ENCODE peak calls at places on chromosomes 6 and 20, in seven cellular contexts. J, H, V, W, B, C and F are unnamed samples.

GRCh38 chr20:50678213-50678898 is 13.0 kb downstream of the RIPOR3 start:
- DNase-seq in V (peak), B (no peak), J (no peak), W (no peak), H (no peak), C (no peak), F (no peak)

GRCh38 chr6:126529605-126530004 is 189.7 kb downstream of the CENPW start:
- DNase-seq in B (no peak), W (no peak), J (no peak), H (no peak), V (no peak), C (no peak), F (no peak)

GRCh38 chr20:62156592-62157386 is 13.2 kb downstream of the SS18L1 start:
- DNase-seq in V (peak), H (peak), C (peak), J (peak), W (peak), B (no peak), F (peak)

GRCh38 chr20:44738779-44739477 is 6.7 kb upstream of the KCNK15 start:
- DNase-seq in C (peak), W (no peak), B (no peak), V (peak), J (no peak), H (no peak), F (peak)

GRCh38 chr20:47720636-47721427 is 64.4 kb downstream of the SULF2 start:
- DNase-seq in C (no peak), V (no peak), J (no peak), H (no peak), B (no peak), W (no peak), F (no peak)

GRCh38 chr6:167879612-167880011 is 52.9 kb downstream of the AFDN start:
- DNase-seq in V (no peak), B (no peak), H (no peak), J (no peak), C (no peak), W (no peak), F (no peak)

GRCh38 chr20:62030834-62031434 is 34.7 kb downstream of the TAF4 start:
- DNase-seq in V (no peak), B (no peak), W (peak), H (peak), J (no peak), C (peak), F (peak)

GRCh38 chr20:38303908-38304379 is at the start of gene BPI:
- DNase-seq in C (no peak), J (peak), H (no peak), B (peak), W (no peak), V (no peak), F (no peak)

GRCh38 chr6:121932071-121933009 is 467.1 kb upstream of the HSF2 start:
- DNase-seq in B (peak), H (no peak), J (peak), V (peak), W (no peak), C (no peak), F (no peak)

GRCh38 chr6:154298297-154298696 is 58.3 kb downstream of the IPCEF1 start:
- DNase-seq in B (no peak), V (no peak), H (no peak), J (no peak), C (peak), W (peak), F (no peak)

GRCh38 chr20:43066061-43066575 is 123.6 kb downstream of the PTPRT start:
- DNase-seq in B (no peak), V (no peak), J (no peak), W (no peak), H (no peak), C (no peak), F (no peak)

GRCh38 chr6:30643656-30644055 is 3.3 kb upstream of the C6orf136 start:
- DNase-seq in V (no peak), W (no peak), J (no peak), B (no peak), H (no peak), C (no peak), F (no peak)

GRCh38 chr20:57582432-57583288 is 21.8 kb downstream of the PCK1 start:
- DNase-seq in B (no peak), W (no peak), C (no peak), H (no peak), J (no peak), V (peak), F (no peak)

GRCh38 chr20:47315339-47315662 is 41.2 kb downstream of the ZMYND8 start:
- DNase-seq in V (no peak), H (no peak), J (no peak), B (no peak), W (no peak), C (no peak), F (no peak)

GRCh38 chr6:11350294-11350693 is 117.8 kb upstream of the NEDD9 start:
- DNase-seq in J (no peak), H (no peak), C (no peak), V (no peak), B (peak), W (no peak), F (no peak)

GRCh38 chr6:219641-220198 is 72.6 kb upstream of the DUSP22 start:
- DNase-seq in B (peak), H (no peak), J (peak), C (peak), V (peak), W (peak), F (no peak)

GRCh38 chr20:53867741-53868351 is 202.5 kb downstream of the BCAS1 start:
- DNase-seq in J (no peak), V (no peak), C (peak), H (no peak), W (no peak), B (no peak), F (no peak)

GRCh38 chr6:108966855-108967755 is 118.9 kb downstream of the ARMC2 start:
- DNase-seq in H (no peak), W (no peak), V (peak), C (no peak), J (peak), B (peak), F (no peak)

GRCh38 chr6:41682497-41682961 is 44.3 kb downstream of the MDFI start:
- DNase-seq in V (no peak), B (peak), J (no peak), W (no peak), C (peak), H (no peak), F (no peak)

GRCh38 chr20:53905019-53905847 is 165.2 kb downstream of the BCAS1 start:
- DNase-seq in J (no peak), B (no peak), V (no peak), H (no peak), W (no peak), C (peak), F (no peak)

GRCh38 chr6:136526196-136526930 is 23.9 kb downstream of the MAP7 start:
- DNase-seq in H (no peak), W (no peak), V (peak), B (peak), C (no peak), J (peak), F (peak)

GRCh38 chr20:43666376-43667328 is at the start of gene MYBL2:
- DNase-seq in B (peak), J (peak), C (peak), W (peak), H (peak), V (peak), F (peak)

GRCh38 chr20:59250293-59250692 is 50.1 kb upstream of the EDN3 start:
- DNase-seq in B (no peak), C (no peak), W (no peak), H (no peak), V (no peak), J (no peak), F (no peak)

GRCh38 chr20:24987244-24987643 is 5.3 kb downstream of the APMAP start:
- DNase-seq in H (no peak), C (no peak), V (no peak), W (no peak), B (no peak), J (no peak), F (no peak)

GRCh38 chr20:62925420-62926228 is 681 bp downstream of the DIDO1 start:
- DNase-seq in W (peak), B (no peak), V (peak), C (peak), H (peak), J (no peak), F (peak)

GRCh38 chr6:12356983-12357972 is 67.1 kb downstream of the EDN1 start:
- DNase-seq in V (no peak), J (no peak), B (no peak), C (peak), W (peak), H (no peak), F (peak)

GRCh38 chr20:50163570-50164317 is 10.2 kb upstream of the PEDS1 start:
- DNase-seq in B (no peak), V (no peak), C (no peak), J (peak), H (no peak), W (no peak), F (no peak)

GRCh38 chr20:50930139-50931047 is 844 bp downstream of the ADNP start:
- DNase-seq in H (peak), V (peak), W (peak), J (no peak), C (peak), B (peak), F (no peak)

GRCh38 chr20:51484141-51484815 is 58.2 kb downstream of the NFATC2 start:
- DNase-seq in H (no peak), B (no peak), C (no peak), J (no peak), V (no peak), W (no peak), F (no peak)

GRCh38 chr20:19288636-19289035 is 76.2 kb downstream of the SLC24A3 start:
- DNase-seq in J (no peak), H (no peak), B (no peak), V (no peak), W (no peak), C (no peak), F (no peak)

GRCh38 chr20:57627972-57628650 is 7.9 kb upstream of the ZBP1 start:
- DNase-seq in V (peak), B (peak), C (peak), W (no peak), H (peak), J (peak), F (no peak)

GRCh38 chr6:83514877-83515466 is 2.6 kb downstream of the PRSS35 start:
- DNase-seq in W (no peak), J (no peak), B (no peak), C (peak), V (peak), H (no peak), F (peak)

GRCh38 chr6:11279213-11279780 is 46.8 kb upstream of the NEDD9 start:
- DNase-seq in C (no peak), B (no peak), V (no peak), J (no peak), W (no peak), H (no peak), F (no peak)

GRCh38 chr6:143290206-143290605 is 160.3 kb downstream of the ADAT2 start:
- DNase-seq in V (no peak), H (no peak), J (no peak), C (no peak), B (peak), W (no peak), F (no peak)

GRCh38 chr6:143288923-143289322 is 161.6 kb downstream of the ADAT2 start:
- DNase-seq in B (no peak), V (no peak), W (no peak), C (no peak), H (no peak), J (no peak), F (no peak)

GRCh38 chr6:143295904-143296303 is 154.6 kb downstream of the ADAT2 start:
- DNase-seq in B (no peak), J (no peak), H (no peak), V (no peak), C (no peak), W (no peak), F (no peak)

GRCh38 chr6:143294265-143294664 is 156.2 kb downstream of the ADAT2 start:
- DNase-seq in W (no peak), B (no peak), H (no peak), C (no peak), V (no peak), J (no peak), F (no peak)

DNA sequence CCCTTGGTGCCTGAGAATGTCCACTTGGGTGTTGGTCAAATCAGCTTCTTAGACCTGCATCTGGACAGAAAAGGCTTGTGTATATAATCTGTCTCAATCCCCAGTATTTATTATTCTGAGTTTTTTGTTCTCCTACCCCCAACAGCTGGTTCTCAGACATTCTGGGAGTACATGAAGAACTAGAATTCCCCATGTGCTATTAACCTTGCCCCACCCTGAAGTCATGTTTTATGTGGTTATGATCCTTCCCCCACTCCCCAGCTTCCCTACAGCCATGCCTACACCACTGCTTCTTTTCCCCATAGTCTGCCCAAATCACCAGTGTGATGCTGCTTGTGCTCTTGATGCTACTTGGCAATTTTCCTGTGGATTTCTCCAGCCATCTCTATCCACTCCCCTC is 157.0 kb downstream of the ADAT2 start:
- DNase-seq in H (no peak), W (no peak), B (no peak), C (no peak), J (no peak), V (no peak), F (no peak)
- TF ChIP-seq CTCF in H (no peak), W (no peak), B (no peak), C (no peak), J (no peak), V (no peak), F (no peak)

DNA sequence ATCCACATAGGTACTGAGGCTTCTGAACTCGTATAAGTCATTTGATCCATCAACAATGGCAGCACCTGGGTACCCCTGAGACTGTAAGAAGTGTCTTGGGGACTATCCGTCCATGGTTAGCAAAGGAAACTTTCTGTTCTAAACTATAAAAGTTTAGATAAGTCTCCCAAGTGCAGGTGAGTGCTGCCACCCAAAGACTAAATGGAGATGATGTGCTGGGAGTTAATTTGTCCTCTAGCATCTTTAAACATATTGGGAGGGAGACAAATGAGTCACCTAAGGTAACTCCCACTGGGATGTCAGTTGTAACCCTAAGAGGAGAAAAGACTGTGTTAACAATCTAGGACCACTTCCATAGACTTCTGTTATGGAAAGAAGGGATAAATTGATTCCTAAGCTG is 6.2 kb downstream of the BEND6 start:
- DNase-seq in J (no peak), C (peak), W (no peak), V (no peak), H (no peak), B (no peak), F (no peak)
- TF ChIP-seq CTCF in J (no peak), C (no peak), W (no peak), V (no peak), H (no peak), B (no peak), F (peak)

GRCh38 chr6:132734694-132735236 is 20.9 kb upstream of the VNN1 start:
- DNase-seq in C (no peak), V (peak), B (no peak), H (no peak), W (no peak), J (no peak), F (no peak)
- TF ChIP-seq CTCF in C (no peak), V (peak), B (no peak), H (no peak), W (peak), J (no peak), F (no peak)

GRCh38 chr6:39301606-39302005 is 12.6 kb downstream of the KCNK17 start:
- DNase-seq in J (no peak), B (no peak), C (peak), H (no peak), V (no peak), W (no peak), F (no peak)
- TF ChIP-seq CTCF in J (no peak), B (no peak), C (peak), H (no peak), V (peak), W (peak), F (no peak)

GRCh38 chr6:125038925-125039324 is 76.7 kb downstream of the RNF217 start:
- DNase-seq in H (no peak), V (no peak), W (no peak), B (no peak), C (no peak), J (no peak), F (no peak)

GRCh38 chr6:125037826-125038225 is 75.6 kb downstream of the RNF217 start:
- DNase-seq in W (no peak), H (no peak), V (no peak), C (no peak), J (no peak), B (no peak), F (no peak)

GRCh38 chr6:125044066-125044465 is 81.8 kb downstream of the RNF217 start:
- DNase-seq in W (no peak), B (no peak), C (no peak), H (no peak), V (no peak), J (no peak), F (no peak)

GRCh38 chr6:125044667-125045066 is 82.4 kb downstream of the RNF217 start:
- DNase-seq in J (no peak), H (no peak), C (no peak), V (no peak), B (no peak), W (no peak), F (no peak)

DNA sequence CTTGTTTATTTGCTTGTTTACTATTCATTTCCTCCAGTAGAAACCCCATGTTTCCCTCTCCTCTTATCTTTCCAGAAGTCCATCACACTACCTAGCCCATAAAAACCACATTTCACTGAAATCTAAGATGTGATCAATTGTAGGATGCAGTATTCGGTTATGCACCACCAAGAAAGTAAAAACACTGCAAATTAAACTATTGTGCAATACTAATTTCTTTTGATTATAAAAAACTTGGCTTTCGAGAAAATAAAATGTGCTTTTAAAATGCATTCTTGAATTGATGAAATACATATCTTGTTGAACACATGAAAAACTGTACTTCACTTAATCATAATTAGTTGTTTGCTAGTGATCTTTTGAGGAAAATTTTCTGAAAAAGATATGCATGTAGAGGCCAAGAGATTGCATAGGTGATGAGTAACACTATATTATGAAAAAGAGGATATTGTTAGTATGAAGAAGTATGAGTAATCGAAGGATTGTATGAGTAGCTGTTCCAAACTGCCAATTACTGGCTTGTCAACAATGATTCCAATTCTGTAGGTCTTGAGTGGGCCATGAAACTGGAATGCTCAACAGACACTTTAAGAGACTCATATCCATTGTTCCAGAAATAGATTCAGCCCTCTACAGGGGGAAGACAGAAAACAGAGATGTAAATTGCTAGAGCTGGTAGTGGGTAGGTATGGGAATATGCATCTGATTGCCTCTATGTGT is 79.7 kb downstream of the RNF217 start:
- DNase-seq in J (no peak), H (no peak), V (no peak), W (no peak), B (no peak), C (no peak), F (no peak)
- TF ChIP-seq CTCF in J (no peak), H (no peak), V (no peak), W (no peak), B (no peak), C (no peak), F (no peak)